ENCODE peak calls at places on chromosomes 12 and 14, in five cellular contexts. J, C, B, P and A are unnamed samples.

GRCh38 chr12:121334513-121335343 is 17.5 kb downstream of the ANAPC5 start:
- DNase-seq in J (no peak), C (no peak), B (peak), P (no peak), A (no peak)

GRCh38 chr14:50780393-50780792 is 50.6 kb downstream of the NIN start:
- DNase-seq in J (no peak), C (no peak), B (no peak), P (no peak), A (no peak)

GRCh38 chr12:5078423-5078822 is 34.7 kb downstream of the KCNA5 start:
- DNase-seq in J (peak), C (no peak), B (no peak), P (peak), A (no peak)

GRCh38 chr12:107511292-107511691 is 174.3 kb upstream of the PWP1 start:
- DNase-seq in J (no peak), C (peak), B (no peak), P (no peak), A (no peak)

GRCh38 chr12:54286042-54286931 is 5.8 kb downstream of the HNRNPA1 start:
- DNase-seq in J (no peak), C (peak), B (peak), P (no peak), A (peak)

GRCh38 chr14:59278111-59278510 is 89.6 kb downstream of the DAAM1 start:
- DNase-seq in J (no peak), C (no peak), B (no peak), P (no peak), A (no peak)

GRCh38 chr12:18581232-18581962 is 156.4 kb downstream of the PLCZ1 start:
- DNase-seq in J (no peak), C (no peak), B (no peak), P (no peak), A (no peak)

GRCh38 chr14:104771374-104771773 is 18.4 kb downstream of the SIVA1 start:
- DNase-seq in J (no peak), C (no peak), B (no peak), P (no peak), A (no peak)

GRCh38 chr12:42140901-42141300 is 3.8 kb downstream of the GXYLT1 start:
- DNase-seq in J (no peak), C (peak), B (peak), P (no peak), A (peak)

GRCh38 chr14:97713023-97713422 is 915.8 kb downstream of the VRK1 start:
- DNase-seq in J (no peak), C (no peak), B (no peak), P (no peak), A (no peak)

GRCh38 chr14:39050389-39050788 is 52.6 kb downstream of the SEC23A start:
- DNase-seq in J (no peak), C (no peak), B (no peak), P (no peak), A (peak)

GRCh38 chr12:2075558-2076195 is 22.9 kb downstream of the CACNA1C start:
- DNase-seq in J (no peak), C (no peak), B (no peak), P (peak), A (no peak)

GRCh38 chr12:24374452-24374851 is 425.0 kb upstream of the SOX5 start:
- DNase-seq in J (no peak), C (no peak), B (no peak), P (no peak), A (no peak)

GRCh38 chr12:103503546-103504480 is 8.0 kb upstream of the C12orf42 start:
- DNase-seq in J (peak), C (peak), B (peak), P (no peak), A (peak)

GRCh38 chr14:60642270-60642789 is 6.9 kb downstream of the SIX1 start:
- DNase-seq in J (no peak), C (peak), B (no peak), P (no peak), A (no peak)

GRCh38 chr12:47686645-47687240 is 19.1 kb downstream of the RPAP3 start:
- DNase-seq in J (no peak), C (no peak), B (peak), P (no peak), A (no peak)

GRCh38 chr12:9750276-9751203 is 10.2 kb downstream of the CD69 start:
- DNase-seq in J (no peak), C (peak), B (peak), P (no peak), A (peak)

GRCh38 chr12:107514887-107515445 is 170.6 kb upstream of the PWP1 start:
- DNase-seq in J (no peak), C (no peak), B (no peak), P (no peak), A (no peak)

GRCh38 chr12:107320929-107321618 is 227.7 kb upstream of the CRY1 start:
- DNase-seq in J (no peak), C (peak), B (peak), P (no peak), A (no peak)

GRCh38 chr12:76688627-76689026 is 75.3 kb upstream of the ZDHHC17 start:
- DNase-seq in J (no peak), C (no peak), B (no peak), P (no peak), A (no peak)
- TF ChIP-seq CTCF in J (peak), C (peak), B (no peak), P (no peak), A (peak)

GRCh38 chr14:40630471-40630870 is 976.2 kb upstream of the LRFN5 start:
- DNase-seq in J (no peak), C (no peak), B (no peak), P (no peak), A (peak)
- H3K4me3 ChIP-seq in J (no peak), C (peak), B (peak), P (no peak), A (no peak)

GRCh38 chr14:96403409-96403808 is 11.5 kb downstream of the AK7 start:
- DNase-seq in J (no peak), C (no peak), B (no peak), P (no peak), A (no peak)

GRCh38 chr14:96408608-96409007 is 16.7 kb downstream of the AK7 start:
- DNase-seq in J (no peak), C (no peak), B (no peak), P (no peak), A (no peak)

GRCh38 chr14:96407980-96408570 is 16.1 kb downstream of the AK7 start:
- DNase-seq in J (no peak), C (no peak), B (no peak), P (no peak), A (no peak)

GRCh38 chr14:96409701-96410100 is 17.8 kb downstream of the AK7 start:
- DNase-seq in J (peak), C (no peak), B (no peak), P (no peak), A (no peak)

DNA sequence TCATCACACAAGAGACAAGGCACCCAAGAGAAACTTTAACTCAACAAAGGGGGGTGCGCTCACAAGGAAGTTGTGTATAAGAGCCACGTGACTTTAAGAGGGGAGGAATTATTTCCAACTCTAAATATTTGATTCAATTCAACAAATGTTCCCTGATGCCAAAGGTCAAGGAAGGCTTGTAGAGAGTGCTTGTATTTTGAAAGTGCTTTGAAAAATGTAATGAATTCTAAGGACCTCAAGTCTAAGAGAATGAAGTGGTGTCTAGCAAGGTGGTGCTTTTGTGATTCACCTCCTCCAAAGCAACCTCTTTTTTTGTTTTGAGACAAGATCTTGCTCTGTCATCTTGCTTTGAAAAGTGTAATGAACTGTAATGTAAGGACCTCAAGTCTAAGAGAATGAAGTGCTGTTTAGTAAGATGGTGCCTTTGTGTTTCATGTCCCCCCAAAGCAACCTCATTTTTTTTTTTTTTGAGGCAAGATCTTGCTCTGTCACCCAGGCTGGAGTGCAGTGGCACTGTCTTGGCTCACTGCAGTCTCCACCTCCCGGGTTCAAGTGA is 13.8 kb downstream of the AK7 start:
- DNase-seq in J (no peak), C (no peak), B (no peak), P (no peak), A (no peak)
- TF ChIP-seq CTCF in J (no peak), C (no peak), B (no peak), P (no peak), A (no peak)

DNA sequence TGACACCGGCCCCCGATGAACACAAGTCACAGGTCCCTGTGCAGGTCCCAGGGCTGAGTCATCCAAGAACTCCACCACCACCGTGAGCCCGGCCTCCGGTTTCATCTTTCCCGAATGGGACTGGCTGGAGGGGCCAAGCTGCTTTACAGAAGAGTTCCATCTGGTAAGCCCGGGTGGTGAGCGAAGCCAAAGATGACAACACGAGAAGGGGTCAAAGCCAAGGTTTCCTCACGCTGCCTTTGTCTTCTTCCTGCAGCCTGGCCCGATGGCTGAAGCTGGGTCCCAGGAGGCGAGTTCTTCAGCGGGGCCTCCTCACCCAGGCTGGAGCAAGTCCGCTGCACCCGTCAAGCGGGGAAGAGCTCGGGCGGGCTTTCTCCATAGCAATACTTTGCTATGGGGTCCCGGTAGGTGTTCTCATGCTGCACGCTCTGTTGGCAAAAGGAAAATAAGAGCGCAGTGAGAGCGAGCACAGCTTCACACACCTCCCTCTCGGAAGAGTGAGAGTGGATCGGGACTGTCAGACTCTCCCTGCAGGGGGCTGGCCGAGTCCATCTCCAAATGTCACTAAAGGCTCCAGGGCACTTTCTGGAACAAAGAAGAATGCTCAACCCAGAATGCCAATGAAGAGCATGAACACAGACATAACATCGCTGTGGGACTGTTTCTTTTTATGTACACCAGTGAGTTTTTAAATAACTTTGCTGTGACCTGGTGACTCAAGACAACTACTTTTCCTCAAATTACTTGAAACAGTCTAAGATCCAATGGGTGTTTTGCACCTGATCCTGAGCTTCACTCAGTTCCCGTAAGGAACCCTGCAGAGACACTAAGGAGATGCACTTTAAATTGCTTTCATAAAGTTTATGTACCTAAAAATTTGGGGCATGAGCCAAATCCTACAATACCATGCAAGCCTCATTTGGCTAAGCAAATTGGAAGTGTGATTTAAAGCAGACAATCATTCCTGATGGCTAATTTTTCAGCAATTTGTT is 20.1 kb downstream of the SPRING1 start:
- DNase-seq in J (peak), C (no peak), B (peak), P (peak), A (no peak)
- H3K4me3 ChIP-seq in J (no peak), C (no peak), B (no peak), P (no peak), A (no peak)

GRCh38 chr12:115866909-115867525 is 410.5 kb downstream of the MED13L start:
- DNase-seq in J (no peak), C (peak), B (no peak), P (no peak), A (no peak)
- TF ChIP-seq CTCF in J (no peak), C (peak), B (no peak), P (no peak), A (no peak)

DNA sequence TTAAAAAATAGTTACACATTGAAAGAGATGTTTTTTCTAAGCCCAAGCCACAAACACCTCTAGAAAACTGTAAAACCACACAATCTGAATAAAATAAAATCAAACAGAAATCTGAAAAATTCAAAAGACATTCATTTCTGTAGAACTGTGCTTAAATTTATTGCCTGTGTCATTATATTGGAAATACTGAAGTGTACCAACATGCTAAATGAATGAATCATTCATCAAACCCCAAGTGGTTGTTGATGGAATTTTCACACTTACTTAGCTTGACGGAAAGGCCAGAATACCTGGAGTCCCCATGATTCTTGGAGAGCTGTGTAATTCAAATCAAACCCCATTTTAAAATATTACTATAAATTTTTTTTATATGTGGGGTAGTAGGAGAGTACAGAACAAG is 2.7 kb downstream of the KITLG start:
- DNase-seq in J (no peak), C (no peak), B (no peak), P (no peak), A (no peak)
- H3K4me3 ChIP-seq in J (no peak), C (no peak), B (no peak), P (no peak), A (peak)